ENCODE peak calls at places on chromosomes 7 and 10, in six cellular contexts. D is amniotic stem cell; X is stimulated activated CD4-positive, alpha-beta T cell treated with anti-CD3 and anti-CD28 coated beads, Interleukin-12 subunit alpha, Interleukin-12 subunit beta, amount 100 ng/mL, for 4 hours; E is Calu3; G is tibial nerve; A is progenitor cell of endocrine pancreas. T is an unnamed sample.
A peak's percentile ranks its signal among the peaks of the same experiment; 100 is the strongest.

GRCh38 chr7:131829911-131830310 is 273.5 kb upstream of the PODXL start:
- DNase-seq in E (no peak), D (no peak), G (no peak), A (peak; percentile 41), X (no peak), T (peak; percentile 58)

GRCh38 chr10:73837072-73837471 is 25.7 kb upstream of the NDST2 start:
- DNase-seq in A (no peak), D (peak; percentile 65), G (no peak), E (no peak), X (no peak), T (no peak)

GRCh38 chr7:38664972-38665371 is 33.8 kb upstream of the AMPH start:
- DNase-seq in E (no peak), X (no peak), A (no peak), D (no peak), G (no peak), T (no peak)

GRCh38 chr10:24448351-24449009 is 239.5 kb downstream of the KIAA1217 start:
- DNase-seq in D (no peak), E (no peak), X (no peak), A (no peak), G (no peak), T (no peak)

GRCh38 chr10:102230264-102230860 is 4.3 kb downstream of the ELOVL3 start:
- DNase-seq in D (no peak), E (peak; percentile 33), X (peak; percentile 32), G (no peak), A (no peak), T (no peak)

GRCh38 chr7:71271203-71271602 is 139.3 kb downstream of the GALNT17 start:
- DNase-seq in X (no peak), E (no peak), A (no peak), D (no peak), G (no peak), T (no peak)

GRCh38 chr7:155427411-155428038 is 30.4 kb upstream of the EN2 start:
- DNase-seq in G (no peak), X (no peak), D (no peak), E (no peak), A (no peak), T (no peak)

GRCh38 chr7:68963547-68963946 is 634.7 kb upstream of the AUTS2 start:
- DNase-seq in X (no peak), D (peak; percentile 43), G (no peak), E (no peak), A (no peak), T (no peak)